ENCODE peak calls at places on chromosomes 13 and 19, in nine cellular contexts. Q, R, K, F, O, L, T, V and U are unnamed samples.

GRCh38 chr19:36392916-36393673 is 14.1 kb upstream of the ZFP14 start:
- DNase-seq in L (no peak), F (no peak), Q (no peak), V (no peak), T (no peak), O (no peak), K (no peak), R (no peak), U (no peak)

GRCh38 chr19:42228640-42229039 is 8.5 kb downstream of the ZNF526 start:
- DNase-seq in F (no peak), R (no peak), O (no peak), K (no peak), Q (no peak), T (no peak), L (no peak), V (no peak), U (peak; percentile 68)

GRCh38 chr13:107301724-107302374 is 733.9 kb upstream of the ARGLU1 start:
- DNase-seq in T (no peak), L (no peak), Q (peak; percentile 29), R (no peak), O (no peak), F (no peak), K (no peak), V (no peak), U (no peak)

GRCh38 chr13:94119360-94119936 is 360.0 kb downstream of the DCT start:
- DNase-seq in K (no peak), V (no peak), O (no peak), Q (no peak), R (no peak), T (no peak), F (no peak), L (no peak), U (no peak)

GRCh38 chr13:53272873-53273272 is 244.3 kb downstream of the OLFM4 start:
- DNase-seq in Q (no peak), F (no peak), V (no peak), O (no peak), T (no peak), R (no peak), L (no peak), K (no peak), U (no peak)

GRCh38 chr19:55654323-55654832 is 457 bp upstream of the U2AF2 start:
- DNase-seq in Q (peak; percentile 100), K (peak; percentile 100), T (peak; percentile 100), L (peak; percentile 94), O (peak; percentile 100), R (peak; percentile 94), F (peak; percentile 98), V (peak; percentile 99), U (peak; percentile 99)

GRCh38 chr19:1496714-1497577 is 6.0 kb downstream of the REEP6 start:
- DNase-seq in Q (no peak), T (no peak), K (no peak), O (no peak), R (no peak), V (no peak), L (no peak), F (no peak), U (no peak)

GRCh38 chr13:93289842-93290241 is 63.2 kb downstream of the GPC6 start:
- DNase-seq in V (no peak), R (no peak), K (no peak), T (no peak), L (no peak), F (no peak), Q (peak; percentile 16), O (no peak), U (no peak)

GRCh38 chr13:109858319-109858718 is 71.9 kb upstream of the IRS2 start:
- DNase-seq in Q (no peak), L (no peak), V (no peak), O (no peak), K (no peak), T (no peak), R (no peak), F (no peak), U (no peak)

GRCh38 chr13:50599046-50599445 is 244.4 kb downstream of the DLEU7 start:
- DNase-seq in O (no peak), Q (no peak), L (no peak), K (no peak), R (no peak), V (no peak), F (no peak), T (no peak), U (no peak)

GRCh38 chr19:54178581-54179261 is 5.8 kb upstream of the TMC4 start:
- DNase-seq in K (no peak), R (no peak), T (peak; percentile 58), L (no peak), Q (peak; percentile 30), F (no peak), V (no peak), O (peak; percentile 81), U (no peak)

GRCh38 chr19:535017-535835 is 3.7 kb downstream of the CDC34 start:
- DNase-seq in R (no peak), O (no peak), F (no peak), V (no peak), T (no peak), Q (peak; percentile 27), K (no peak), L (no peak), U (no peak)

GRCh38 chr19:56837492-56837891 is 3.0 kb downstream of the PEG3 start:
- DNase-seq in F (no peak), V (peak; percentile 71), L (no peak), K (no peak), Q (peak; percentile 61), R (no peak), T (peak; percentile 22), O (no peak), U (peak; percentile 36)

GRCh38 chr13:79456051-79456450 is 24.9 kb upstream of the NDFIP2 start:
- DNase-seq in F (no peak), T (no peak), V (no peak), O (no peak), K (no peak), R (no peak), Q (no peak), L (no peak), U (no peak)